ENCODE peak calls at places on chromosomes 6 and 20, in five cellular contexts. One of them, this sample, is unnamed.

GRCh38 chr6:152338335-152339125 is 298.6 kb downstream of the SYNE1 start:
- DNase-seq in GM12891: peak
- DNase-seq in GM12878: no peak
- DNase-seq in H1: peak
- DNase-seq in HepG2: peak
- DNase-seq in this sample: peak

GRCh38 chr6:34391023-34391485 is 1.4 kb downstream of the NUDT3 start:
- DNase-seq in H1: no peak
- DNase-seq in GM12878: no peak
- DNase-seq in GM12891: no peak
- DNase-seq in HepG2: peak
- DNase-seq in this sample: no peak

GRCh38 chr6:26032387-26033131 is 54.7 kb upstream of the HFE start:
- DNase-seq in H1: no peak
- DNase-seq in HepG2: no peak
- DNase-seq in GM12878: peak
- DNase-seq in GM12891: no peak
- DNase-seq in this sample: no peak

GRCh38 chr20:8389381-8390368 is 257.6 kb downstream of the PLCB1 start:
- DNase-seq in GM12878: no peak
- DNase-seq in H1: no peak
- DNase-seq in HepG2: peak
- DNase-seq in GM12891: no peak
- DNase-seq in this sample: no peak

GRCh38 chr6:45432944-45433343 is 55.2 kb upstream of the SUPT3H start:
- DNase-seq in GM12891: no peak
- DNase-seq in H1: no peak
- DNase-seq in HepG2: no peak
- DNase-seq in GM12878: no peak
- DNase-seq in this sample: no peak

GRCh38 chr6:56230976-56231566 is 16.3 kb downstream of the COL21A1 start:
- DNase-seq in H1: no peak
- DNase-seq in GM12891: no peak
- DNase-seq in HepG2: no peak
- DNase-seq in GM12878: no peak
- DNase-seq in this sample: no peak

GRCh38 chr6:120584111-120584760 is 750.0 kb downstream of the TBC1D32 start:
- DNase-seq in H1: peak
- DNase-seq in GM12891: no peak
- DNase-seq in HepG2: no peak
- DNase-seq in GM12878: no peak
- DNase-seq in this sample: no peak

GRCh38 chr6:165181951-165182414 is 127.4 kb downstream of the C6orf118 start:
- DNase-seq in GM12878: no peak
- DNase-seq in GM12891: no peak
- DNase-seq in HepG2: no peak
- DNase-seq in H1: no peak
- DNase-seq in this sample: no peak

GRCh38 chr20:55205684-55206083 is 730.3 kb downstream of the DOK5 start:
- DNase-seq in HepG2: no peak
- DNase-seq in GM12878: no peak
- DNase-seq in GM12891: no peak
- DNase-seq in H1: no peak
- DNase-seq in this sample: no peak

GRCh38 chr20:21607971-21608735 is 94.3 kb upstream of the NKX2-2 start:
- DNase-seq in GM12878: no peak
- DNase-seq in H1: no peak
- DNase-seq in HepG2: no peak
- DNase-seq in GM12891: no peak
- DNase-seq in this sample: no peak

GRCh38 chr6:160667854-160668481 is 3.9 kb upstream of the LPA start:
- DNase-seq in GM12891: peak
- DNase-seq in GM12878: peak
- DNase-seq in HepG2: peak
- DNase-seq in H1: peak
- DNase-seq in this sample: no peak

DNA sequence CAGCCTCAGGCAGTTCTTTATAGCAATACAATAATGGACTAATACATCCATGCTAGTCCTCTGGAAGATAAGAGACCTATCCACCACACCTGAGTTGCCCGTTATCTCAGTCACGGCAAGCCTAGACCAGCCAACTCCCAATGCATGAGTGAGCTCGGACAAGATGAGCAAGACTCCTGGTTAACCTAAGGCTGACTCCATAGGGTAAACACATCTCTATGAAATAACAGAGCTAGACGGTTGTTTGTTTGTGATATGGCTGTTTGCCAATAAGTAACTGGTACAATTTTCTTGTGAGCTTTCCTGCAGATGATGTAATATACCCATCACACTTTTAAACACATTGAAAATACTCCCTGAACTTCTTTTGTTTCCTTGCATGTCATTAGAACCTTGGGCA is 70.6 kb upstream of the PHACTR1 start:
- DNase-seq in GM12878: no peak
- DNase-seq in HepG2: no peak
- DNase-seq in H1: no peak
- DNase-seq in GM12891: no peak
- DNase-seq in this sample: no peak
- TF ChIP-seq POLR2A in GM12878: no peak
- TF ChIP-seq POLR2A in HepG2: no peak
- TF ChIP-seq POLR2A in H1: no peak
- TF ChIP-seq POLR2A in GM12891: no peak
- TF ChIP-seq POLR2A in this sample: no peak

DNA sequence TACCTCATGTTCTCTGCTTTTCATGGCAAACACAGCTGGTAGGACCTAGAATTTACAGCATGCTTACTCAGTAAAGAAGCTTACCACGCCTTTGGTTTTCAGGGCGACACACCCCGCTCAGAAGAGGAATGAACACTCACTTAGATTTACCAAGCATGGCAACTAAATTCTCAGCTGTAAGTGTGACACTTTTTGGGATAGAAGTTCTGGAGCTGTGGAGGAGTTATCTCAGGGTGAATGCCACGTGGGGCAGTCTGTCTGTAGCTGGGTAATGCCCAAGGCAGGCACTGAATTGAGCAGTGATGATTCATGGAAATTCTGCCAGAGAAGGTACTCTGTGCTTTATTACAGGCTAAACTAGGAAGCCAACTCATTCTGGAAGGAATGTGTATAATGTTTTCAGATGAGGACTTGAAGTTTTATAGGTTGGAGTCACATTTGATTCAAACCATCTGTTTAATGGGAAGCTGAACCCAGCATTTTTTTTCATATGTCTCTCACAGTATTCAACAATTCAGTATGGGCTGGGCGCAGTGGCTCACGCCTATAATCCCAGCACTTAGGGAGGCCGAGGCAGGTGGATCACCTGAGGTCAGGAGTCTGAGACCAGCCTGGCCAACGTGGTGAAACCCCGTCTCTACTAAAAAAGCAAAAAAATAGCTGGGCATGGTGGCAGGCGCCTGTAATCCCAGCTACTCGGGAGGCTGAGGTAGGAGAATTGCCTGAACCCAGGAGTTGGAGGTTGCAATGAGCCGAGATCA is 3.5 kb upstream of the PRIM2 start:
- DNase-seq in HepG2: no peak
- DNase-seq in GM12891: no peak
- DNase-seq in H1: no peak
- DNase-seq in GM12878: no peak
- DNase-seq in this sample: no peak
- TF ChIP-seq TAF1 in HepG2: no peak
- TF ChIP-seq TAF1 in GM12891: no peak
- TF ChIP-seq TAF1 in H1: no peak
- TF ChIP-seq TAF1 in GM12878: no peak
- TF ChIP-seq TAF1 in this sample: no peak

GRCh38 chr6:13712485-13712990 is 903 bp upstream of the RANBP9 start:
- DNase-seq in H1: no peak
- DNase-seq in GM12878: no peak
- DNase-seq in HepG2: no peak
- DNase-seq in GM12891: no peak
- DNase-seq in this sample: no peak

GRCh38 chr6:13710552-13711383 is 867 bp downstream of the RANBP9 start:
- DNase-seq in GM12891: peak
- DNase-seq in GM12878: no peak
- DNase-seq in H1: peak
- DNase-seq in HepG2: peak
- DNase-seq in this sample: peak

GRCh38 chr6:13711726-13712484 is at the start of gene RANBP9:
- DNase-seq in H1: peak
- DNase-seq in GM12878: peak
- DNase-seq in HepG2: peak
- DNase-seq in GM12891: peak
- DNase-seq in this sample: peak

GRCh38 chr6:13709698-13710551 is 1.7 kb downstream of the RANBP9 start:
- DNase-seq in HepG2: peak
- DNase-seq in GM12891: no peak
- DNase-seq in GM12878: no peak
- DNase-seq in H1: no peak
- DNase-seq in this sample: no peak

GRCh38 chr6:13711384-13711725 is 280 bp downstream of the RANBP9 start:
- DNase-seq in GM12878: no peak
- DNase-seq in GM12891: no peak
- DNase-seq in HepG2: no peak
- DNase-seq in H1: no peak
- DNase-seq in this sample: no peak
- TF ChIP-seq POLR2A in GM12878: no peak
- TF ChIP-seq POLR2A in GM12891: no peak
- TF ChIP-seq POLR2A in HepG2: no peak
- TF ChIP-seq POLR2A in H1: no peak
- TF ChIP-seq POLR2A in this sample: no peak

GRCh38 chr20:31677553-31678260 is 40.0 kb downstream of the COX4I2 start:
- DNase-seq in GM12878: no peak
- DNase-seq in GM12891: no peak
- DNase-seq in H1: no peak
- DNase-seq in HepG2: no peak
- DNase-seq in this sample: no peak

GRCh38 chr20:31678389-31679356 is 41.0 kb downstream of the COX4I2 start:
- DNase-seq in GM12891: no peak
- DNase-seq in HepG2: peak
- DNase-seq in GM12878: no peak
- DNase-seq in H1: no peak
- DNase-seq in this sample: no peak

GRCh38 chr20:31680286-31681127 is 42.2 kb downstream of the BCL2L1 start:
- DNase-seq in GM12891: no peak
- DNase-seq in HepG2: no peak
- DNase-seq in GM12878: no peak
- DNase-seq in H1: no peak
- DNase-seq in this sample: no peak

GRCh38 chr20:31681128-31681727 is 41.4 kb downstream of the BCL2L1 start:
- DNase-seq in GM12891: no peak
- DNase-seq in H1: no peak
- DNase-seq in HepG2: no peak
- DNase-seq in GM12878: no peak
- DNase-seq in this sample: no peak

DNA sequence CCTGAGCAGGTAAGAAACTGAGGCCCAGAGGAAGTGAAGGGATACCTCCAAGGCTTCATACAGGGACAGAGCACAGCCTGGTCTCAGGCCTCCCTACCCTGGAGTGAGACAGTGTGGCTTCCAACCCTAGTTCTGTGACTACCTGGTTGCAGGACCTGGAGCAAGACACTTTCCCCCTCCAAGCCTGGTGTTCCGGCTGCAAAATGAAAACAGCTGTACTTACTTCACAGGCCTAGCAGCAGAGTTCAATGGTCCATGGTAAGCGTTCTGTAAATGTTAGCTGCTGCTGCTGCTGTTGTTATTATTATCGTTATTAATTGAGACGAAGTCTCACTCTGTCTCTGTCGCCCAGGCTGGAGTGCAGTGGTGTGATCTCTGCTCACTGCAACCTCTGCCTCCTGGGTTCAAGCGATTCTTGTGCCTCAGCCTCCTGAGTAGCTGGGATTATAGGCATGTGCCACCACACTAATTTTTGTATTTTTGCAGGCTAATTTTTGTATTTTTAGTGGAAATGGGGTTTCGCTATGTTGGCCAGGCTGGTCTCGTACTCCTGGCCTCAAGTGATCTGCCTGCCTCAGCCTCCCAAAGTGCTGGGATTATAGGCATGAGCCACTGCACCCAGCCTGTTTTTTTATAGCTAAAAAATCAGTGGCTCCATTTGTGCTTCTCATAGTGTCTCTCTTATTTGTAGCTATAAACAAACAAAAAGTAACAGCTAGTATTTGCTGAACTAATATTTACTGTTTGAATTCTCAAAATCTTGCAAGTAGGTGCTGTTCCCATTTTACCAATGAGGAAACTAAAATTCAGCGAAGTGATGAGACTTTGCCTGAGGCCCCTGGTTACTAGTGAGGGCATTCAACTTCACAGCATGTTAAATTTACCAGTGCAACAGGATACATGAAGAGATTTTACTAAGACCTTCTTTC is 41.9 kb downstream of the COX4I2 start:
- DNase-seq in GM12891: no peak
- DNase-seq in GM12878: no peak
- DNase-seq in HepG2: peak
- DNase-seq in H1: no peak
- DNase-seq in this sample: no peak
- TF ChIP-seq TAF1 in GM12891: no peak
- TF ChIP-seq TAF1 in GM12878: no peak
- TF ChIP-seq TAF1 in HepG2: no peak
- TF ChIP-seq TAF1 in H1: no peak
- TF ChIP-seq TAF1 in this sample: no peak

This sample was measured in GM12892.